ENCODE peak calls at places on chromosomes 7 and 10, in ten cellular contexts. Q is ovary, P is suprapubic skin, I is A549, R is stomach, Z is transverse colon, B is K562, U is HepG2, M is upper lobe of left lung, D is GM12878. G is an unnamed sample. For H3K4me1, the result is how much of the 10 kb centered on the place peaks cover.

GRCh38 chr7:130821864-130822263 is 87.9 kb upstream of the KLF14 start:
- DNase-seq in P (no peak), B (no peak), D (no peak), R (no peak), I (no peak), U (no peak), Z (no peak), Q (no peak), M (no peak), G (no peak)

GRCh38 chr7:22193361-22194016 is 163.5 kb downstream of the RAPGEF5 start:
- DNase-seq in Z (no peak), D (no peak), R (no peak), U (no peak), Q (peak), B (no peak), I (no peak), M (no peak), P (no peak), G (no peak)

GRCh38 chr7:97844036-97844435 is 28.2 kb downstream of the ASNS start:
- DNase-seq in U (peak), M (no peak), Q (no peak), B (no peak), R (no peak), D (no peak), Z (no peak), P (no peak), I (peak), G (no peak)

GRCh38 chr7:65397730-65398142 is 24.1 kb downstream of the ZNF92 start:
- DNase-seq in U (peak), D (no peak), R (no peak), M (no peak), Q (no peak), I (no peak), P (no peak), B (no peak), Z (no peak), G (no peak)

GRCh38 chr7:135670179-135670578 is 7.9 kb downstream of the STMP1 start:
- DNase-seq in I (no peak), Z (no peak), P (no peak), D (no peak), M (no peak), B (no peak), Q (no peak), U (no peak), R (no peak), G (no peak)

GRCh38 chr10:79116801-79117723 is 48.3 kb downstream of the ZMIZ1 start:
- DNase-seq in U (no peak), Q (no peak), D (peak), B (no peak), I (no peak), Z (peak), M (peak), R (peak), P (no peak), G (peak)

GRCh38 chr10:119761106-119761505 is 35.3 kb downstream of the INPP5F start:
- DNase-seq in R (no peak), U (no peak), Z (no peak), B (no peak), P (no peak), Q (no peak), I (no peak), M (no peak), D (no peak), G (no peak)

GRCh38 chr10:35821339-35821911 is 179.3 kb upstream of the FZD8 start:
- DNase-seq in B (no peak), Q (no peak), R (no peak), P (no peak), Z (no peak), M (no peak), I (no peak), U (no peak), D (peak), G (no peak)

GRCh38 chr7:18177815-18178660 is 150.4 kb upstream of the PRPS1L1 start:
- DNase-seq in Q (no peak), Z (no peak), B (peak), M (no peak), R (peak), D (peak), U (peak), I (no peak), P (no peak), G (no peak)

GRCh38 chr10:103265712-103266329 is 11.1 kb upstream of the INA start:
- DNase-seq in Z (peak), P (no peak), D (no peak), Q (peak), M (no peak), I (peak), U (peak), R (peak), B (peak), G (peak)

GRCh38 chr10:6445671-6446278 is 134.3 kb downstream of the PRKCQ start:
- DNase-seq in B (peak), U (peak), D (no peak), Q (no peak), I (peak), R (peak), P (no peak), Z (peak), M (peak), G (peak)

GRCh38 chr7:38796636-38797501 is 112.1 kb downstream of the VPS41 start:
- DNase-seq in Z (peak), Q (peak), P (no peak), R (peak), U (peak), M (peak), D (peak), B (peak), I (peak), G (peak)

GRCh38 chr10:18100664-18101063 is 39.6 kb upstream of the CACNB2 start:
- DNase-seq in M (no peak), B (no peak), D (no peak), U (no peak), Z (no peak), I (no peak), P (no peak), Q (no peak), R (no peak), G (no peak)

GRCh38 chr7:107959527-107959898 is 43.4 kb downstream of the LAMB1 start:
- DNase-seq in Z (no peak), B (no peak), R (no peak), I (no peak), Q (no peak), M (no peak), U (no peak), P (no peak), D (no peak), G (no peak)

GRCh38 chr7:140016540-140016939 is 46.2 kb downstream of the PARP12 start:
- DNase-seq in P (no peak), M (no peak), I (no peak), B (no peak), U (no peak), R (no peak), Q (no peak), Z (no peak), D (no peak), G (no peak)

GRCh38 chr10:49153971-49154370 is 20.1 kb upstream of the FAM170B start:
- DNase-seq in P (no peak), Z (no peak), R (no peak), B (no peak), Q (no peak), D (no peak), M (no peak), U (no peak), I (no peak), G (no peak)

GRCh38 chr10:70324341-70324861 is 40.6 kb upstream of the NPFFR1 start:
- DNase-seq in I (no peak), P (no peak), Q (no peak), Z (no peak), R (no peak), U (peak), M (no peak), B (no peak), D (no peak), G (peak)

GRCh38 chr10:29590598-29591415 is 44.0 kb downstream of the SVIL start:
- DNase-seq in Q (no peak), R (no peak), M (no peak), P (no peak), D (no peak), Z (no peak), I (peak), U (peak), B (peak), G (no peak)

GRCh38 chr10:91271886-91272285 is 51.4 kb downstream of the PCGF5 start:
- DNase-seq in D (no peak), I (no peak), B (no peak), Z (no peak), Q (no peak), R (no peak), U (no peak), P (no peak), M (no peak), G (no peak)

GRCh38 chr10:124003481-124004371 is 89.7 kb downstream of the CHST15 start:
- DNase-seq in M (peak), D (no peak), I (no peak), Z (no peak), R (peak), B (no peak), U (no peak), Q (peak), P (peak), G (no peak)

GRCh38 chr10:119412831-119413737 is 129.4 kb downstream of the RGS10 start:
- DNase-seq in B (no peak), D (no peak), P (no peak), R (no peak), Q (no peak), M (no peak), I (no peak), Z (no peak), U (peak), G (no peak)

GRCh38 chr10:15780353-15781135 is 60.8 kb upstream of the ITGA8 start:
- DNase-seq in Q (peak), P (no peak), M (no peak), I (no peak), D (no peak), U (no peak), B (no peak), Z (no peak), R (no peak), G (peak)

GRCh38 chr7:150368884-150369739 is 490 bp downstream of the REPIN1 start:
- DNase-seq in U (peak), P (no peak), D (no peak), I (peak), M (peak), B (peak), R (peak), Z (peak), Q (peak), G (no peak)

GRCh38 chr7:101233907-101234547 is 3.6 kb downstream of the CLDN15 start:
- DNase-seq in U (no peak), Z (no peak), R (peak), D (no peak), I (no peak), P (no peak), B (peak), Q (no peak), M (no peak), G (no peak)

GRCh38 chr7:101235050-101235449 is 2.6 kb downstream of the CLDN15 start:
- DNase-seq in R (no peak), Q (no peak), B (peak), P (no peak), Z (no peak), M (no peak), U (peak), I (no peak), D (no peak), G (no peak)

GRCh38 chr7:101236292-101236691 is 1.3 kb downstream of the CLDN15 start:
- DNase-seq in U (no peak), R (no peak), Z (no peak), Q (no peak), D (no peak), M (no peak), B (no peak), I (no peak), P (no peak), G (no peak)

GRCh38 chr7:101234636-101235035 is 3.0 kb downstream of the CLDN15 start:
- DNase-seq in I (no peak), U (no peak), D (no peak), B (no peak), P (no peak), Q (no peak), R (peak), Z (peak), M (no peak), G (no peak)

GRCh38 chr7:101235522-101235921 is 2.1 kb downstream of the CLDN15 start:
- DNase-seq in U (no peak), R (no peak), P (no peak), Z (peak), I (no peak), D (no peak), Q (no peak), B (peak), M (no peak), G (no peak)
- H3K4me1 ChIP-seq in U (half or more), R (under half), P (under half), Z (under half), I (under half), D (under half), Q (under half), B (under half), M (under half), G (under half)

DNA sequence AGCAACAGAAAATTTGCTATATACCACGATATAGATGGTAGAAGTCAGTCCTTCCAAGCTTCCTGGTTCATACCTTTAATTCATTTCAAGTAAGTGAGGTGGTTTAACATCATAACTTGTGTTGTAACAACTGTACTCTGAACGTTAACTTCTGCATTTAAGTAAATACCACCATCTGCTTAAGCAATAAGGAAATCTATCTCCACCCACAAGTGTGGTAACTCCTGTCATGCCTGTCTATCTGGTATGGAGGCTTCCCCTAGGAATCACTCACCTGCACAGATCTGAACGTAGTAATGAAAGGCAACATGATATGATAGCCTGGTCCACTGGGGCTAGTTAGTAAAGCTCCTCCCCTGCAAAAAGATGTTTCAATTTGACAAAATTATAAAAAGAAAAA is 2.3 kb downstream of the ERLIN1 start:
- DNase-seq in R (no peak), B (no peak), P (no peak), I (no peak), D (no peak), Q (no peak), Z (peak), M (no peak), U (peak), G (no peak)
- TF ChIP-seq EP300 in R (no peak), B (no peak), P (no peak), I (no peak), D (no peak), Q (no peak), Z (no peak), M (no peak), U (peak), G (peak)

GRCh38 chr7:30864146-30864545 is 47.5 kb upstream of the AQP1 start:
- DNase-seq in Z (no peak), D (no peak), R (no peak), I (no peak), U (no peak), P (no peak), Q (no peak), B (no peak), M (no peak), G (no peak)

GRCh38 chr7:30861612-30862011 is 50.0 kb upstream of the AQP1 start:
- DNase-seq in P (no peak), M (no peak), Q (no peak), U (no peak), B (no peak), R (no peak), Z (no peak), D (no peak), I (no peak), G (no peak)

GRCh38 chr7:30865077-30865476 is 46.6 kb upstream of the AQP1 start:
- DNase-seq in I (no peak), Q (no peak), R (no peak), D (no peak), Z (no peak), B (no peak), M (no peak), U (no peak), P (no peak), G (no peak)

GRCh38 chr7:30863694-30864011 is 48.0 kb upstream of the AQP1 start:
- DNase-seq in R (no peak), Z (no peak), U (no peak), Q (no peak), D (no peak), B (no peak), P (no peak), M (no peak), I (no peak), G (no peak)

DNA sequence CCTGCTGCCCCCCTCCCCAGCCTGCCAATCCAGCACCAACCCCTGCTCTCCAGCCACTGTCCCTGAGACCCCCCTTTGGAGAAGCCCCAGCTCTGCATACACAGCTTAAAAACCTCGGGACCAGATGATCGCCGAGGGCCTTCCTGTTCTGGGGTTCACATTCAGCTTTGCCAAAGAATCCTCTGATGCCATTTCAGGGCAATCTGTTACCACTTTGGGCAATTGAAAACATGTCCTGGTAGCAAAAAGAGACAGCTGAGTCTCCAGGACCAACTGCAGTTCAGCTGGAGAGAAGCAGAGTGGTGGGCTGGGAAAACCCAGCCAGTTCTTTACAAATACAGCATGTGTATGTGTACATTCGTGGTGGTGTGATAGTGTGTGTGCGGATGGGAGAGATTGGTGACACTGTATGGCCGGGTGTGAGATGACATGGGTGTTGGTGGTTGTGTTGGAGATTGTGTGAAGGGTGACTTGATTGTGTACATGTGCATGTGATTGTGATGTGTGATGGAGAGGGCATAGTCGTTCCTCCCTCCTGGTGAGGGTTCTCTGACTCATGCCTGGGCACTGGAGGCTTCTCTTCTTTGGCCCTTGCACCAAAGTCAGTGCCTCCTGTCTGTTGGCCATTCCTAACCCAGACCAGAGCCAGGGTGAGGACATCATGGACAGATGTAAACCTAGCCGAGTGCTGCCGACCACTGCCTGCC is 48.5 kb upstream of the AQP1 start:
- DNase-seq in D (no peak), U (no peak), Q (no peak), I (no peak), P (no peak), Z (no peak), B (no peak), M (no peak), R (no peak), G (no peak)
- H3K27ac ChIP-seq in D (no peak), U (no peak), Q (no peak), I (no peak), P (peak), Z (no peak), B (no peak), M (no peak), R (no peak), G (no peak)

DNA sequence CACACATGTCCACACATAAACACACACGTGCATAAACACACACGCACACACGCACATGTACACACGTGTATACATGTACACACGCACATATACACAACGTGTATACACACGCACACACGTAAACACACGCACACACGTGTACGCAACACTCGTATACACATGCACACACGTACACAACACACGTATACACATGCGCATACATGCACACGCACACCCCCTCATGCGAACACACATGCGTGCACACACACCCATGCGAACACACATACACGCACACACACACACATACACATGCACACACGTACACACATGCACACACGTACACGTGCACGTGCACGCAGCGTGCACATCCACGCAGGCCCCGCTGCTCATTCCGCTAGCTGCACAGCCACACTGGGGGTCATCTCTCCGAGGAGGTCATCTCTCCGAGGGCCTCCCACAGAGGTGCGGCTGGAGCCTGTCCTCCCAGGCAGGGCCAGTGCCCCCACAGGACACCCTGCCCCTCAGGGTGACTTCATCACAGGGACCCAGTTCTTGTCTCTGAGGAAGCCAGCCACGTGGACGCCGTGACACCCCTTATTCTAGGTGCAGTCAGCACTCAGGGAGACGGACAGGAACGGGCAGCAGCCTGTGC is 25.9 kb downstream of the CYP2W1 start:
- DNase-seq in I (no peak), Q (no peak), R (no peak), P (no peak), Z (no peak), D (no peak), U (no peak), M (no peak), B (no peak), G (no peak)
- H3K4me1 ChIP-seq in I (under half), Q (under half), R (under half), P (under half), Z (under half), D (under half), U (under half), M (under half), B (under half), G (under half)

GRCh38 chr10:112951349-112952281 is 1.6 kb downstream of the TCF7L2 start:
- DNase-seq in P (peak), M (peak), Z (peak), B (peak), D (no peak), Q (peak), R (peak), I (peak), U (peak), G (peak)
- TF ChIP-seq EP300 in P (no peak), M (no peak), Z (no peak), B (no peak), D (no peak), Q (no peak), R (no peak), I (no peak), U (no peak), G (no peak)

DNA sequence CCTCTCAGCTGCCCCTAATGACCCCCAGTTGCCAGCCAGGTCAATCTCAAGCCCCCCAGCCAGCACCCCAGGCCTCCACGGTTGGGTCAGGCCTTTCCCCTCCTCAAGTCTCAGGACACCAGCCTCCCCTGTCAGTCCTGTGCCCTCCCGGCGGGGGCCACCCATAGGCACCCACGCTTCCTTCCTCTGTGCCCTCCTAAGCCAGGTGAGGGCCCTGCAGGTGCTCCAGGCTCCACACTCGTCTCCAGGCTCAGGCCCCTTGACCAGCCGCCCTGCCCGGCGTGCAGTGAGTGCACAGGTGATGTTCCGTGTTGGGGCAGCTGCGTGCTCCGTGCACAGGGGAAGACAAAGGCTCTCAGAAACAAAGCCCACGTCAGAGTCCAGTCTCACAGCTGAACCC is 26.8 kb upstream of the ADGRA1 start:
- DNase-seq in Q (no peak), D (no peak), Z (no peak), R (no peak), U (no peak), M (no peak), I (no peak), B (no peak), P (no peak), G (no peak)
- H3K27ac ChIP-seq in Q (no peak), D (no peak), Z (no peak), R (no peak), U (no peak), M (no peak), I (no peak), B (no peak), P (no peak), G (no peak)

GRCh38 chr10:113091921-113092320 is 141.9 kb downstream of the TCF7L2 start:
- DNase-seq in Z (peak), Q (no peak), U (no peak), B (no peak), I (no peak), D (no peak), R (peak), M (no peak), P (no peak), G (no peak)
- H3K4me1 ChIP-seq in Z (under half), Q (under half), U (half or more), B (under half), I (half or more), D (under half), R (under half), M (under half), P (under half), G (under half)